ENCODE peak calls at places on chromosomes 3 and 15, in four cellular contexts. One of them, this sample, is unnamed.

GRCh38 chr3:189622629-189623028 is 8.6 kb upstream of the TP63 start:
- DNase-seq in CD8-positive, alpha-beta T cell: no peak
- DNase-seq in Panc1: no peak
- DNase-seq in psoas muscle: no peak
- DNase-seq in this sample: no peak

GRCh38 chr15:88992912-88993376 is 79.8 kb upstream of the MFGE8 start:
- DNase-seq in CD8-positive, alpha-beta T cell: no peak
- DNase-seq in Panc1: no peak
- DNase-seq in psoas muscle: no peak
- DNase-seq in this sample: no peak

GRCh38 chr15:31102374-31103342 is 1.1 kb upstream of the TRPM1 start:
- DNase-seq in CD8-positive, alpha-beta T cell: no peak
- DNase-seq in Panc1: no peak
- DNase-seq in psoas muscle: no peak
- DNase-seq in this sample: no peak

GRCh38 chr3:48826451-48826850 is 21.2 kb downstream of the PRKAR2A start:
- DNase-seq in CD8-positive, alpha-beta T cell: no peak
- DNase-seq in Panc1: no peak
- DNase-seq in psoas muscle: no peak
- DNase-seq in this sample: no peak

GRCh38 chr3:81726132-81726531 is 35.3 kb downstream of the GBE1 start:
- DNase-seq in CD8-positive, alpha-beta T cell: no peak
- DNase-seq in Panc1: no peak
- DNase-seq in psoas muscle: no peak
- DNase-seq in this sample: no peak

GRCh38 chr3:14369675-14370669 is 32.4 kb upstream of the SLC6A6 start:
- DNase-seq in CD8-positive, alpha-beta T cell: no peak
- DNase-seq in Panc1: no peak
- DNase-seq in psoas muscle: peak; percentile 52
- DNase-seq in this sample: no peak

GRCh38 chr15:65958835-65959234 is 89.5 kb downstream of the RAB11A start:
- DNase-seq in CD8-positive, alpha-beta T cell: no peak
- DNase-seq in Panc1: no peak
- DNase-seq in psoas muscle: no peak
- DNase-seq in this sample: no peak

GRCh38 chr3:43296565-43296964 is 10.2 kb downstream of the SNRK start:
- DNase-seq in CD8-positive, alpha-beta T cell: peak; percentile 67
- DNase-seq in Panc1: no peak
- DNase-seq in psoas muscle: no peak
- DNase-seq in this sample: no peak

GRCh38 chr3:46675843-46676567 is 17.5 kb downstream of the ALS2CL start:
- DNase-seq in CD8-positive, alpha-beta T cell: no peak
- DNase-seq in Panc1: no peak
- DNase-seq in psoas muscle: no peak
- DNase-seq in this sample: peak; percentile 12

GRCh38 chr15:57057134-57057930 is 138.9 kb downstream of the TCF12 start:
- DNase-seq in CD8-positive, alpha-beta T cell: no peak
- DNase-seq in Panc1: no peak
- DNase-seq in psoas muscle: no peak
- DNase-seq in this sample: no peak

GRCh38 chr3:138919304-138919703 is 27.6 kb downstream of the FOXL2 start:
- DNase-seq in CD8-positive, alpha-beta T cell: no peak
- DNase-seq in Panc1: no peak
- DNase-seq in psoas muscle: no peak
- DNase-seq in this sample: no peak

GRCh38 chr3:16391936-16392536 is 121.5 kb downstream of the RFTN1 start:
- DNase-seq in CD8-positive, alpha-beta T cell: no peak
- DNase-seq in Panc1: no peak
- DNase-seq in psoas muscle: no peak
- DNase-seq in this sample: no peak

GRCh38 chr3:24686764-24687163 is 192.1 kb upstream of the THRB start:
- DNase-seq in CD8-positive, alpha-beta T cell: no peak
- DNase-seq in Panc1: no peak
- DNase-seq in psoas muscle: no peak
- DNase-seq in this sample: no peak

DNA sequence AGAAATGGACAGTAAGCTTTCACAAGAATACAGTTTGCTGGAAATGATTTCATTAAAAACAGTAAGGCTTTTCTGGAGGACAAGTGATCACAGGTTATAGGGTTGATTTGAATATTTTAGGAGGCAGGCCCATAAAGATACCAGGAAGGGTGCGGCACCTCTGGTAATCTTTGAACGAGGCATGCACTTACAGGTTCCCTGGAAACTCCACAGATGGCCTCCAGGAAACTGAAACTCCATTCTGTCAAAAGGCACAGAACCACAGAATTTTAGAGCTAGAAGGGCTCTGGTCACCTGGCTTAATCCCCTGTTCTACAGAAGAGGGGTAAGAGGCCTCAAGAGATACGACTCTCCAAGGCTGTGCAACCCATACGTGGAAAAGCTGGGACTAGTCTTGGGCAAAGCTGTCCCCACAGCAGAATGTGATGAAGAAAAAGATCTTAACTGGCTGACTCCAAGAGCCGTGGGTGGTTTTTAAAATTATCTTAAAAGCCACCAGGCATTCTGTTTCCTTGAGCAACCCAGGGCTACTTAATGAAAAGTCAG is 1.2 kb downstream of the STARD5 start:
- DNase-seq in CD8-positive, alpha-beta T cell: no peak
- DNase-seq in Panc1: no peak
- DNase-seq in psoas muscle: no peak
- DNase-seq in this sample: no peak
- H3K4me1 ChIP-seq in CD8-positive, alpha-beta T cell: peaks cover 27% of the 10 kb centered on the region
- H3K4me1 ChIP-seq in Panc1: peaks cover 3% of the 10 kb centered on the region
- H3K4me1 ChIP-seq in psoas muscle: no peaks in the 10 kb centered on the region
- H3K4me1 ChIP-seq in this sample: peaks cover 21% of the 10 kb centered on the region

DNA sequence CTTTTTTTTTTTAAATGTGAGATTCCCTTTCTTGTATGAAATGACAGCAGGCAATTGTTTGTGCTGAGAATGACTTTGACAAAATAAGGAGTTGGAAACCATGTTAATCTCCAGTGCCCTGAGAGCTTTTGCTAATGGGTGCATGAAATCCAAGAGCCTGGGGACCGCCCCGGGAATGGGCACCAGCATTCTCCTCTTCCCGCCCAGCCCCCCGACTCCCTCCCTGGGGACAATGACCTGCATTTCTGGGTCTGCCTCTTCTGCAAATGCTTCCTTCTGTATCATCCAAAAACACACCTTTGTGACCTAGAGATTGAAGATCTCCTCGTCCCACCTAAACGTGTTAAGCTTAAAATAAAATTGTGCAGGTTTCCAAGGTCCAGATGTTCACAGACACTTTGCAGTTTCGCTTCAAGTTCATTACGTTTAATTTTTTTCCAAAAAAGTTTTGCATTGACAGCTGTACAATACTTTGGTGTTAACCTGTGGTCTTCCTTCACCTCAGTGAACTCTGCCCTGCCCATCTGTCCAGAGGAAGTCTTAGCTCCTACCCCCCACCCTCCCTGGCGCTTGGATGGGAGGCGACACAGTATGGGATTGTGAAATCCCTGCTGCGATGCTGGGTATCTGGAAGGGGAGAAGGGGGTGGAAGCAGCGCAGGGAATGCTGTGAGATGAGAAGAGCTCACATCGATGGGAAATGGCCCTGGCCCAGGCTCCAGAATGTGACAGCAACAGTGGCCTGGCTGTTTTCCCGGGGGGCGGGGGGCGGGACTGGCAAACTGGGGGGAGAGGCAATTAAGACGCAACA is 50.1 kb downstream of the TLE3 start:
- DNase-seq in CD8-positive, alpha-beta T cell: no peak
- DNase-seq in Panc1: no peak
- DNase-seq in psoas muscle: no peak
- DNase-seq in this sample: no peak
- H3K36me3 ChIP-seq in CD8-positive, alpha-beta T cell: peaks cover 25% of the 10 kb centered on the region
- H3K36me3 ChIP-seq in Panc1: peaks cover 16% of the 10 kb centered on the region
- H3K36me3 ChIP-seq in psoas muscle: no peaks in the 10 kb centered on the region
- H3K36me3 ChIP-seq in this sample: peaks cover 32% of the 10 kb centered on the region

GRCh38 chr3:141081141-141081795 is 30.1 kb downstream of the SPSB4 start:
- DNase-seq in CD8-positive, alpha-beta T cell: no peak
- DNase-seq in Panc1: no peak
- DNase-seq in psoas muscle: no peak
- DNase-seq in this sample: no peak
- H3K4me1 ChIP-seq in CD8-positive, alpha-beta T cell: peaks cover 4% of the 10 kb centered on the region
- H3K4me1 ChIP-seq in Panc1: no peaks in the 10 kb centered on the region
- H3K4me1 ChIP-seq in psoas muscle: peaks cover 40% of the 10 kb centered on the region
- H3K4me1 ChIP-seq in this sample: peaks cover 58% of the 10 kb centered on the region

GRCh38 chr3:168688267-168688666 is 592.5 kb upstream of the GOLIM4 start:
- DNase-seq in CD8-positive, alpha-beta T cell: no peak
- DNase-seq in Panc1: no peak
- DNase-seq in psoas muscle: no peak
- DNase-seq in this sample: no peak

GRCh38 chr3:168696119-168696518 is 600.4 kb upstream of the GOLIM4 start:
- DNase-seq in CD8-positive, alpha-beta T cell: no peak
- DNase-seq in Panc1: no peak
- DNase-seq in psoas muscle: no peak
- DNase-seq in this sample: no peak

DNA sequence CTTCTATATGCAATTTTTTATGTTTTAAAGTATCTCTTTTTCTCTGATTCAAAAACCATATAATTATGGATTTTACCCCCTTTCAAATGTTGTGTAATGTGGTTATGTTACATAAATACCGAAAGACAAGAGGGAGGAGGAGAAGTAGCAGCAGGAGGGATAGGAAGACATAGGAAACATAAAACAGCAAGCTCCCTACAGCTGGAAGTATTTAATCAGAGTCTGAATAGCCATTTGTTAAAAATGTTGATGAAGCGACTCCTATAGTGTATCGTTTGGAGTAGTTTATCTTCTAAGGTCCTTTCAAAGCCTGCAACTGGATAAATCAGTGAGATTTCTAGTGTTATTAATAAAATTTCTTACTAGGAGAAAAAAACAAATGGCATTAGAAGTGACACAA is 598.1 kb upstream of the GOLIM4 start:
- DNase-seq in CD8-positive, alpha-beta T cell: no peak
- DNase-seq in Panc1: no peak
- DNase-seq in psoas muscle: no peak
- DNase-seq in this sample: no peak
- H3K36me3 ChIP-seq in CD8-positive, alpha-beta T cell: no peaks in the 10 kb centered on the region
- H3K36me3 ChIP-seq in Panc1: no peaks in the 10 kb centered on the region
- H3K36me3 ChIP-seq in psoas muscle: no peaks in the 10 kb centered on the region
- H3K36me3 ChIP-seq in this sample: no peaks in the 10 kb centered on the region